ENCODE peak calls at places on chromosomes 6 and 20, in seven cellular contexts. J, Y, V, U, R, L and X are unnamed samples. For H3K4me1, the result is how much of the 10 kb centered on the place peaks cover.

GRCh38 chr20:58692579-58693225 is at the start of gene NPEPL1:
- DNase-seq in J (peak), Y (no peak), V (peak), U (peak), R (peak), L (peak), X (peak)

GRCh38 chr6:166588691-166589333 is 2.3 kb upstream of the RAMACL start:
- DNase-seq in J (peak), Y (no peak), V (no peak), U (no peak), R (no peak), L (no peak), X (no peak)

GRCh38 chr6:30344191-30344867 is 627 bp upstream of the RPP21 start:
- DNase-seq in J (no peak), Y (no peak), V (no peak), U (no peak), R (no peak), L (no peak), X (no peak)

GRCh38 chr6:26311385-26312095 is 53.5 kb upstream of the BTN3A2 start:
- DNase-seq in J (no peak), Y (no peak), V (peak), U (peak), R (no peak), L (no peak), X (no peak)

GRCh38 chr6:168864541-168865495 is 388.8 kb downstream of the THBS2 start:
- DNase-seq in J (no peak), Y (no peak), V (no peak), U (no peak), R (no peak), L (no peak), X (no peak)

GRCh38 chr6:32179746-32180405 is 1.7 kb downstream of the RNF5 start:
- DNase-seq in J (no peak), Y (no peak), V (no peak), U (no peak), R (no peak), L (no peak), X (no peak)

GRCh38 chr6:74607468-74607867 is 598.4 kb downstream of the COL12A1 start:
- DNase-seq in J (no peak), Y (no peak), V (no peak), U (no peak), R (no peak), L (no peak), X (no peak)

GRCh38 chr6:16450285-16450684 is 211.9 kb downstream of the GMPR start:
- DNase-seq in J (no peak), Y (no peak), V (peak), U (peak), R (no peak), L (no peak), X (no peak)

GRCh38 chr6:3520541-3521220 is 63.8 kb upstream of the SLC22A23 start:
- DNase-seq in J (no peak), Y (no peak), V (no peak), U (no peak), R (no peak), L (no peak), X (no peak)

GRCh38 chr20:12411246-12411940 is 493.7 kb downstream of the BTBD3 start:
- DNase-seq in J (no peak), Y (no peak), V (no peak), U (no peak), R (no peak), L (no peak), X (no peak)

GRCh38 chr6:125882243-125882642 is 74.3 kb upstream of the HINT3 start:
- DNase-seq in J (no peak), Y (no peak), V (no peak), U (no peak), R (no peak), L (no peak), X (no peak)

GRCh38 chr20:5364997-5365597 is 48.3 kb upstream of the PROKR2 start:
- DNase-seq in J (no peak), Y (no peak), V (peak), U (no peak), R (no peak), L (no peak), X (no peak)

GRCh38 chr6:149316108-149316727 is 1.3 kb upstream of the TAB2 start:
- DNase-seq in J (no peak), Y (no peak), V (no peak), U (no peak), R (no peak), L (no peak), X (no peak)
- TF ChIP-seq POLR2A in J (no peak), Y (no peak), V (no peak), U (no peak), R (no peak), L (no peak), X (no peak)

GRCh38 chr20:34948030-34948429 is 7.6 kb downstream of the GSS start:
- DNase-seq in J (no peak), Y (no peak), V (no peak), U (no peak), R (no peak), L (no peak), X (no peak)
- H3K4me1 ChIP-seq in J (under half), Y (under half), V (under half), U (under half), R (under half), L (under half), X (under half)

GRCh38 chr6:157943249-157943963 is 38.3 kb upstream of the SYNJ2 start:
- DNase-seq in J (no peak), Y (no peak), V (no peak), U (no peak), R (no peak), L (no peak), X (no peak)
- H3K27ac ChIP-seq in J (no peak), Y (no peak), V (no peak), U (no peak), R (no peak), L (no peak), X (no peak)

GRCh38 chr20:62135573-62136266 is 7.5 kb downstream of the PSMA7 start:
- DNase-seq in J (no peak), Y (no peak), V (no peak), U (no peak), R (no peak), L (no peak), X (no peak)
- TF ChIP-seq POLR2A in J (no peak), Y (no peak), V (no peak), U (no peak), R (no peak), L (no peak), X (no peak)

DNA sequence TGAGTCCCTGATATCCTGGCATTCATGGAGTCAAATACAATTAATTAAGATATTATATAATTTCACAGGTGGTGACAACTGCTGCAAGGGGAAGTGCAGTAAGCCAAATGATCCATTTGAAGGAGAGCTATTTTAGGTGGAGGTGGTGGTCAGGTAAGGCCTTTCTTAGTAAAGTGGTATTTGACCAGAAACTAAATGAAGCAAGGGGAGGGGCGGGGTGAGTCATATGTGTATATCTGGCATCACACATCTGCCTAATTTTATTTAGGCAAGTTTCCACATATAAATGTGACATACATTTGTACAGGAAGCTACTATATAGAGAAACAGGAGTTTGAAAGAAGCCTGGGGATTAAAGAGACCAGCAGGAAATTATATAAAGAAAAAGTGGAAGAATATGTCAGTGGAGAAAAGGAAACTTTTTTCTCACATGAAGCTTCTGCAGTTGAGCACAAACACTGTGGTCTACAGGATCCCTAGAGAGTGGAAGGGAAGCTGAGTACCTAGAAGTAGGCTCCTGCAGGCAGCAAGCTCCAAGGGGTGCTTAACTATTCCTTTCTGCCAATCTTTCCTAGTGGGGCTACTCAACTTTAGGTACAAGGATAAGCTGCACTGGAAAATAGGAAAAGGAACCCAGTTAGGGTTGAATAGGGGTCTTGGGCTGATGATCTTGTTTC is 99.6 kb downstream of the OGFRL1 start:
- DNase-seq in J (no peak), Y (no peak), V (no peak), U (no peak), R (no peak), L (no peak), X (no peak)
- H3K4me1 ChIP-seq in J (under half), Y (under half), V (half or more), U (under half), R (under half), L (half or more), X (half or more)

DNA sequence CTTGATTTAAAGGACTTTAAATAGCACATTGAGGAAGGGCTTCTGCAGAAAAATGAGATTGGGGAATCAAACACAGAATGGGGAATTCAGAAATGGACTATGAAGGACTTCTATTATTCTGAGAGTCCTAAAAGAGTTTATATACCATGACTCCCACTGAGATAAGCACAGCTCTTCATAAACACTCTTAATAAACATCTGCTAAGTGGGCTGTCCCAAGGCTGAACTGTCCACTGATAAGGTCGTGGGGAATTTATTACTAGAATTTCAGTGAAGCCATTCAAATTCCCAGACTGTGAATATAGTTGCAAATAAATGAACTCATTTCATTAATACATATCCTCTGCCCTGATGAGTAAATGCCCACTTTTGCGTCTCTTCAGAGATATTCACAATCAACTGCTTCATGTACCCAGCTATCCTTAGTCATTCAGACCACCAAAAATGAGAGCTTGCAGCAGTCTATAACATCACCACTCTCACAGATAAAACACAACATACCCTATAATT is 468.2 kb upstream of the RUNX2 start:
- DNase-seq in J (no peak), Y (no peak), V (no peak), U (no peak), R (no peak), L (no peak), X (no peak)
- H3K27ac ChIP-seq in J (no peak), Y (no peak), V (no peak), U (no peak), R (no peak), L (no peak), X (no peak)